ENCODE peak calls at places on chromosomes 7 and 10, in ten cellular contexts. X is T-helper 9 cell; I is GM18507; Q is NCI-H1417 treated with DMSO at 0.1 percent for 48 hours; K is A549; U is HFF-Myc; E is OCI-LY7; B is transverse colon; P is stimulated activated CD8-positive, alpha-beta memory T cell treated with anti-CD3 and anti-CD28 coated beads, Interleukin-15, amount 100 ng/mL, for 1 hour; Z is GOT3. F is an unnamed sample.

GRCh38 chr10:14540611-14541010 is 209.9 kb upstream of the FRMD4A start:
- DNase-seq in E (no peak), P (no peak), B (no peak), X (no peak), I (no peak), Z (no peak), Q (no peak), U (no peak), K (no peak), F (no peak)

GRCh38 chr10:97762816-97763215 is 9.0 kb downstream of the SFRP5 start:
- DNase-seq in U (no peak), Q (no peak), K (no peak), X (no peak), B (no peak), E (no peak), Z (no peak), I (no peak), P (no peak), F (no peak)

GRCh38 chr10:25725917-25726716 is 207.9 kb upstream of the MYO3A start:
- DNase-seq in P (no peak), U (peak), K (peak), X (no peak), E (peak), I (peak), Q (peak), B (no peak), Z (no peak), F (peak)

GRCh38 chr10:102159051-102159597 is 6.9 kb downstream of the NOLC1 start:
- DNase-seq in U (no peak), B (no peak), X (no peak), Q (no peak), E (no peak), I (no peak), Z (no peak), P (no peak), K (no peak), F (no peak)

GRCh38 chr10:112815238-112816032 is 134.6 kb upstream of the TCF7L2 start:
- DNase-seq in B (no peak), E (no peak), K (no peak), X (no peak), Z (no peak), P (no peak), U (no peak), Q (no peak), I (no peak), F (peak)

GRCh38 chr10:120953897-120954296 is 102.7 kb downstream of the WDR11 start:
- DNase-seq in U (no peak), K (no peak), P (no peak), Z (no peak), B (no peak), I (no peak), X (no peak), Q (no peak), E (no peak), F (no peak)

GRCh38 chr7:16114633-16115032 is 306.7 kb downstream of the CRPPA start:
- DNase-seq in U (peak), P (no peak), X (no peak), Z (no peak), K (no peak), B (no peak), E (no peak), I (no peak), Q (no peak), F (peak)

GRCh38 chr10:84196941-84197340 is 2.6 kb downstream of the CDHR1 start:
- DNase-seq in E (no peak), U (no peak), K (no peak), Q (no peak), B (peak), X (no peak), Z (no peak), P (no peak), I (no peak), F (no peak)

GRCh38 chr7:94949532-94949931 is 42.1 kb downstream of the PPP1R9A start:
- DNase-seq in I (no peak), U (no peak), X (no peak), E (no peak), K (no peak), P (no peak), Q (no peak), Z (no peak), B (no peak), F (no peak)

GRCh38 chr7:75937958-75938786 is 23.2 kb downstream of the POR start:
- DNase-seq in B (peak), Z (no peak), Q (no peak), K (peak), E (no peak), I (no peak), P (no peak), X (no peak), U (peak), F (peak)

GRCh38 chr7:142108728-142109505 is 2.6 kb upstream of the MGAM2 start:
- DNase-seq in Q (no peak), K (no peak), Z (no peak), X (no peak), I (no peak), P (no peak), B (no peak), U (no peak), E (no peak), F (no peak)

GRCh38 chr7:471866-472639 is 47.6 kb downstream of the PDGFA start:
- DNase-seq in K (no peak), E (no peak), Z (peak), I (no peak), B (peak), X (no peak), Q (no peak), U (no peak), P (no peak), F (no peak)

GRCh38 chr10:16832351-16833080 is 15.3 kb upstream of the RSU1 start:
- DNase-seq in I (no peak), B (peak), U (peak), E (no peak), P (no peak), X (no peak), Q (no peak), K (no peak), Z (no peak), F (peak)

GRCh38 chr10:73991846-73992245 is 6.1 kb upstream of the VCL start:
- DNase-seq in Z (no peak), U (no peak), Q (no peak), E (peak), I (no peak), P (peak), X (peak), K (no peak), B (peak), F (no peak)

GRCh38 chr10:74674892-74675291 is 151.5 kb upstream of the KAT6B start:
- DNase-seq in P (no peak), I (no peak), Z (no peak), B (no peak), Q (no peak), E (no peak), K (no peak), U (no peak), X (no peak), F (no peak)

F was measured in ACHN.